ENCODE peak calls at places on chromosomes 7 and 10, in seven cellular contexts. P, R, H, F, X, D and Z are unnamed samples.

GRCh38 chr10:11822031-11822756 is 962 bp upstream of the PROSER2 start:
- DNase-seq in R (peak), P (no peak), X (no peak), D (no peak), H (no peak), F (no peak), Z (no peak)

GRCh38 chr7:19390795-19391194 is 245.6 kb upstream of the FERD3L start:
- DNase-seq in H (no peak), X (no peak), R (no peak), D (no peak), F (no peak), P (no peak), Z (no peak)

GRCh38 chr7:20153567-20153966 is 63.6 kb downstream of the MACC1 start:
- DNase-seq in P (no peak), R (no peak), X (no peak), D (no peak), F (no peak), H (no peak), Z (no peak)

GRCh38 chr7:884191-885003 is 8.0 kb downstream of the GET4 start:
- DNase-seq in D (no peak), P (no peak), H (no peak), X (no peak), F (no peak), R (no peak), Z (no peak)

GRCh38 chr10:12214763-12215218 is 18.8 kb downstream of the CDC123 start:
- DNase-seq in F (peak), R (peak), P (peak), D (peak), H (no peak), X (no peak), Z (no peak)

GRCh38 chr7:388961-389701 is 99.2 kb downstream of the FOXL3 start:
- DNase-seq in P (no peak), X (peak), F (peak), H (no peak), D (no peak), R (no peak), Z (no peak)

GRCh38 chr7:54992876-54993490 is 25.8 kb upstream of the EGFR start:
- DNase-seq in X (no peak), R (peak), F (no peak), D (no peak), P (peak), H (no peak), Z (no peak)

GRCh38 chr10:131155218-131155902 is 156.2 kb downstream of the TCERG1L start:
- DNase-seq in X (no peak), P (no peak), R (no peak), F (no peak), H (no peak), D (no peak), Z (no peak)

GRCh38 chr7:98282727-98283126 is 1.2 kb downstream of the BRI3 start:
- DNase-seq in R (peak), X (no peak), P (no peak), F (no peak), H (no peak), D (no peak), Z (no peak)

GRCh38 chr7:132373041-132373440 is 203.2 kb downstream of the PLXNA4 start:
- DNase-seq in H (no peak), X (no peak), D (no peak), F (no peak), P (no peak), R (no peak), Z (no peak)

GRCh38 chr10:93911865-93912264 is 18.1 kb downstream of the SLC35G1 start:
- DNase-seq in H (no peak), R (no peak), D (no peak), P (no peak), F (no peak), X (no peak), Z (no peak)

GRCh38 chr7:101859411-101860106 is 42.1 kb downstream of the CUX1 start:
- DNase-seq in H (no peak), D (no peak), F (no peak), R (peak), X (no peak), P (peak), Z (no peak)

GRCh38 chr7:92156976-92157375 is 22.0 kb downstream of the LRRD1 start:
- DNase-seq in P (no peak), X (no peak), H (no peak), D (no peak), F (no peak), R (no peak), Z (no peak)

GRCh38 chr7:137943132-137943551 is 58.7 kb downstream of the CREB3L2 start:
- DNase-seq in R (peak), P (peak), H (no peak), X (peak), D (no peak), F (no peak), Z (no peak)

GRCh38 chr10:115050375-115050960 is 42.7 kb upstream of the ATRNL1 start:
- DNase-seq in H (no peak), R (no peak), D (no peak), F (no peak), X (no peak), P (no peak), Z (no peak)

GRCh38 chr7:41930538-41931262 is 227.8 kb upstream of the INHBA start:
- DNase-seq in P (peak), F (no peak), X (no peak), D (no peak), R (no peak), H (no peak), Z (no peak)

GRCh38 chr7:26305048-26305868 is 13.6 kb downstream of the SNX10 start:
- DNase-seq in H (no peak), X (no peak), R (no peak), D (no peak), F (no peak), P (no peak), Z (no peak)

GRCh38 chr7:129492406-129492805 is 9.9 kb upstream of the SMKR1 start:
- DNase-seq in P (no peak), D (no peak), R (no peak), X (no peak), F (no peak), H (no peak), Z (no peak)

GRCh38 chr10:54758791-54759190 is 42.2 kb downstream of the PCDH15 start:
- DNase-seq in D (no peak), H (no peak), X (no peak), R (no peak), P (no peak), F (no peak), Z (no peak)

GRCh38 chr7:149348758-149349369 is 86.9 kb downstream of the ZNF783 start:
- DNase-seq in H (no peak), F (no peak), D (no peak), X (no peak), R (no peak), P (no peak), Z (no peak)

GRCh38 chr7:64729089-64729848 is 63.3 kb downstream of the ZNF107 start:
- DNase-seq in F (no peak), H (no peak), X (no peak), P (no peak), R (no peak), D (no peak), Z (no peak)

GRCh38 chr10:73762915-73763314 is 18.7 kb downstream of the SEC24C start:
- DNase-seq in H (peak), D (no peak), X (no peak), F (no peak), P (peak), R (no peak), Z (no peak)

GRCh38 chr10:4733150-4733842 is 92.7 kb upstream of the AKR1E2 start:
- DNase-seq in F (no peak), P (no peak), R (no peak), X (no peak), H (peak), D (no peak), Z (no peak)

GRCh38 chr10:77400041-77400440 is 237.6 kb downstream of the KCNMA1 start:
- DNase-seq in R (no peak), D (no peak), P (no peak), F (no peak), X (no peak), H (no peak), Z (no peak)

GRCh38 chr10:102612964-102613275 is 31.4 kb upstream of the TRIM8 start:
- DNase-seq in H (no peak), X (no peak), R (no peak), P (no peak), D (no peak), F (peak), Z (no peak)

GRCh38 chr7:137891016-137891655 is 44.4 kb upstream of the DGKI start:
- DNase-seq in P (no peak), F (no peak), R (no peak), D (no peak), H (no peak), X (no peak), Z (no peak)

GRCh38 chr7:29988391-29989256 is 977 bp downstream of the SCRN1 start:
- DNase-seq in F (peak), R (peak), D (peak), H (no peak), X (peak), P (peak), Z (peak)

GRCh38 chr7:44218418-44219201 is 17.8 kb downstream of the YKT6 start:
- DNase-seq in X (peak), F (no peak), P (peak), D (peak), R (no peak), H (no peak), Z (peak)

GRCh38 chr10:119817991-119818888 is 54.4 kb downstream of the MCMBP start:
- DNase-seq in H (peak), R (peak), F (peak), P (peak), X (peak), D (peak), Z (no peak)

GRCh38 chr10:122648599-122649428 is 50.8 kb downstream of the C10orf120 start:
- DNase-seq in D (peak), X (peak), R (peak), H (no peak), P (peak), F (peak), Z (no peak)

GRCh38 chr7:463362-464176 is 56.1 kb downstream of the PDGFA start:
- DNase-seq in D (no peak), P (no peak), R (no peak), X (peak), H (no peak), F (no peak), Z (peak)

GRCh38 chr10:19499291-19499765 is 316.9 kb upstream of the PLXDC2 start:
- DNase-seq in D (no peak), P (no peak), X (no peak), R (no peak), H (no peak), F (no peak), Z (no peak)

GRCh38 chr10:7532723-7533498 is 122.1 kb upstream of the SFMBT2 start:
- DNase-seq in X (no peak), H (no peak), R (no peak), D (no peak), F (no peak), P (no peak), Z (no peak)

GRCh38 chr7:28180364-28181147 is at the start of gene JAZF1:
- DNase-seq in R (peak), P (peak), D (peak), X (peak), F (peak), H (no peak), Z (peak)

GRCh38 chr10:96509017-96509641 is 4.6 kb downstream of the TLL2 start:
- DNase-seq in H (peak), R (peak), D (no peak), X (no peak), P (peak), F (no peak), Z (no peak)

GRCh38 chr7:90413185-90413528 is 9.9 kb downstream of the CLDN12 start:
- DNase-seq in F (no peak), D (no peak), H (no peak), X (no peak), R (no peak), P (no peak), Z (no peak)

GRCh38 chr7:21543528-21544302 is 876 bp downstream of the DNAH11 start:
- DNase-seq in F (no peak), R (peak), H (no peak), X (no peak), D (no peak), P (peak), Z (no peak)

GRCh38 chr7:8125680-8126444 is 136.1 kb downstream of the ICA1 start:
- DNase-seq in D (no peak), H (no peak), X (no peak), P (no peak), R (no peak), F (peak), Z (peak)

GRCh38 chr7:95269640-95270039 is 54.7 kb downstream of the PON1 start:
- DNase-seq in X (no peak), D (no peak), F (no peak), R (no peak), H (no peak), P (no peak), Z (no peak)

DNA sequence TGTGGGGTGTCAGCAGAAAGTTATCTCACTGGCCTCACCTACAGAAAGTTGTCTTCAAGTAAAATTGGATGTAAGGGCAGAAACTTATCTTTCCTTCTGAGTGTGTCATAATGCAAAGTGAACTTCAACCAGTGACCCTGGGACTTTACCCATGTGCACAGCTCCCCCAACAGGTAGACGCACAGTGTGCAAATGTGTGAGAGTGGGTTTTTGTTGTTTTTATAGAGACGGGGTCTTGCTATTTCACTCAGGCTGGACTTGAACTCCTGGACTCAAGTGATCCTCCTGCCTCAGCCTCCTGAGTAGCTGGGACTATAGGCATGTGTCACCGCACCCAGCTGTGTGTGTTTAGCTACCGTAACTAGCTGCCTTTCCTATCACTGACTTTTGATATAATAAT is 6.4 kb upstream of the KAZALD1 start:
- DNase-seq in F (no peak), D (no peak), X (no peak), H (no peak), P (no peak), R (no peak), Z (no peak)
- TF ChIP-seq CTCF in F (no peak), D (peak), X (no peak), H (peak), P (no peak), R (no peak), Z (no peak)

DNA sequence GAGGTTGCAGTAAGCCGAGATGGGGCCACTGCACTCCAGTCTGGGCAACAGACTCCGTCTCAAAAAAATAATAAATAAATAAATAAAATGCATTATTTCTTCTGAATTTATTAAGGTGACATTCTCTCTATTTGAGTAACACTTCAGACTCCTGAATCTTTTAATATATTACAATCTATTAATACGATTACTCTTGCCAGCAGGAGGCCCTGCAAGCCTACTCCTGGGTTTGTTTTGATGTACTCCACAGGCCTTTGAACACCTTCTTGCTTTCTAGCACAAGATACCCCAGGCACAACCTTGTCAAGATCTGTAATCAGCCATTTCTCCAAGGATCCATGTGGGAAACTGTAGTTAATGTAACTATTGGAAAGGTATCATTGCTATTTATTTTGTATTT is 63.5 kb downstream of the COBL start:
- DNase-seq in D (no peak), F (no peak), H (no peak), X (no peak), P (no peak), R (no peak), Z (no peak)
- TF ChIP-seq CTCF in D (no peak), F (no peak), H (peak), X (no peak), P (no peak), R (no peak), Z (no peak)

GRCh38 chr7:134945711-134946110 is 40.6 kb upstream of the AGBL3 start:
- DNase-seq in R (no peak), X (no peak), D (no peak), P (no peak), F (no peak), H (no peak), Z (no peak)

GRCh38 chr7:134941947-134942346 is 44.4 kb upstream of the AGBL3 start:
- DNase-seq in P (no peak), X (no peak), F (no peak), R (no peak), D (no peak), H (no peak), Z (no peak)

GRCh38 chr7:134946260-134946659 is 40.0 kb upstream of the AGBL3 start:
- DNase-seq in R (peak), D (no peak), P (peak), X (no peak), F (no peak), H (no peak), Z (no peak)

GRCh38 chr7:134942690-134943466 is 43.4 kb upstream of the AGBL3 start:
- DNase-seq in R (no peak), D (no peak), F (no peak), H (no peak), P (no peak), X (no peak), Z (no peak)

DNA sequence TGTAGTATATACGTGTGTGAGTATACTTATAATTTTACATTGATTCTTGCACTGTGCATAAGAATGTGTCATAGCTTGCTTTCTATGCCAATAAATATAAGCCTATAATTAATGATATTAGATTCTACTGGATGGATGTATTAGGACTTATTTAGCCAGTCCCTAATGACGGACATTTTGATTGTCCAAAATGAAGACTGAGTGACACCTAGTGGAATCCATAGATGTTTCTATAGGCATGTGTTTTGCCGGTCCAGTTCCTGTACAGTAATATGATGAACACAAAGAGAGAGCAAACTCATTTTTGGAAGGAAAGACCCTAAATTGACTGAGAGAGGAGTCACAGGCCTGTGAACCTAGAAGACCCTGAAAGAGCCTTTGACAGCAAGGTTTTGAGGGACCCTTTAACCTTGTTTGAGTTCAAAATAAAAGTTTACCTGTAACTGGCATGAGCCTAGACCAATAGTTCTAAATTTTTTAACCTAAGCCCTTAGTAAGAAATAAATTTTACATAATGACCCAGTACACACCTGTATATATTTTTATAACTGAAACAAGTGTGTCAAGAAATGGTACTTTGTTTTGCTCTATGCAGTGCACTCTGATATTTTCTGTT is 42.4 kb upstream of the AGBL3 start:
- DNase-seq in P (peak), D (peak), F (no peak), H (no peak), X (no peak), R (peak), Z (no peak)
- TF ChIP-seq CTCF in P (peak), D (peak), F (no peak), H (peak), X (no peak), R (no peak), Z (no peak)

GRCh38 chr7:77439572-77439971 is 23.4 kb upstream of the GSAP start:
- DNase-seq in P (no peak), H (no peak), D (peak), F (peak), X (no peak), R (peak), Z (no peak)
- TF ChIP-seq CTCF in P (peak), H (peak), D (peak), F (peak), X (no peak), R (no peak), Z (no peak)

GRCh38 chr10:117075064-117075463 is 63.0 kb downstream of the VAX1 start:
- DNase-seq in H (no peak), R (peak), D (no peak), F (no peak), X (no peak), P (peak), Z (no peak)

GRCh38 chr10:117074621-117075020 is 63.4 kb downstream of the VAX1 start:
- DNase-seq in R (no peak), X (no peak), H (no peak), D (no peak), P (no peak), F (peak), Z (no peak)

DNA sequence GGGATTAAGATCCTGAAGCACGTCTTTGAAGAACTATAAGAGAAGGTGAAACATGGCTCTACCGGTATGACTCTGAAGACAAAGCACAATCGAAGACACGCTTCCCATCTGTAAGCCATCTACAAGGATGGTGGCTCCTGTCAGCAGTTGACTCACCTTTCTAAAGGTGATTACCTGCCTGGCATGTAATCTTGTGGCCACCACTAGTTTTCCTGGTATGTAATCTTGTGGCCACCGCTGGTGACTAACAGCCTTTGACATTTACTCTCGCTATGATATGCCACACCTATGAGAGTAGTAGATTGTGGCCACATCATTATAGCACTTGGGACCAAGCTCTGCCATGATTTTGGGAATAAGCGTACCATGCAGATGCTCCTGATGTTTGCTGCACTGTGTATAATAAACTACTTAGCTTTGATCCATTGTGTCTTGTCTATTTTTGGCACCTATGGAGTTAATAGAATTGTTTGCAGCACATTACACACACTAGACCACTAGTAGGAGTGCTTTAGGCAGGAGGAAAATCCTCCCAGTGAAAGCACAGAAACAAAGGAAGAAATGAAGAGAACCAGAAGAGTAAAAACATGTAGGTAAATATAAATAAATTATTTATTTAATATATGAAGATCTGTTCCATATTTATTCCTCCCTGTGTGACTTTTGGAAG is 59.8 kb downstream of the VAX1 start:
- DNase-seq in F (no peak), R (no peak), D (no peak), X (no peak), P (no peak), H (no peak), Z (no peak)
- TF ChIP-seq CTCF in F (no peak), R (no peak), D (no peak), X (no peak), P (no peak), H (no peak), Z (no peak)